ENCODE peak calls at places on chromosome 18, in five cellular contexts. V is SK-N-SH, C is A549, H is HCT116, F is HepG2. I is an unnamed sample.

GRCh38 chr18:5466256-5466655 is 77.5 kb downstream of the EPB41L3 start:
- DNase-seq in V (no peak), C (no peak), H (no peak), F (no peak), I (no peak)

GRCh38 chr18:5546660-5547059 is 2.9 kb upstream of the EPB41L3 start:
- DNase-seq in V (peak; percentile 33), C (peak; percentile 17), H (no peak), F (no peak), I (peak; percentile 62)

GRCh38 chr18:45954070-45954712 is 12.9 kb downstream of the EPG5 start:
- DNase-seq in V (no peak), C (peak; percentile 1), H (peak; percentile 7), F (no peak), I (peak; percentile 95)

GRCh38 chr18:73950116-73950705 is 197.4 kb downstream of the FBXO15 start:
- DNase-seq in V (no peak), C (no peak), H (no peak), F (no peak), I (peak; percentile 50)

GRCh38 chr18:73715228-73715670 is 432.4 kb downstream of the FBXO15 start:
- DNase-seq in V (no peak), C (peak; percentile 12), H (no peak), F (no peak), I (peak; percentile 42)

GRCh38 chr18:45889419-45890059 is 64.1 kb downstream of the SIGLEC15 start:
- DNase-seq in V (no peak), C (no peak), H (no peak), F (no peak), I (no peak)

GRCh38 chr18:58476521-58477210 is 152.2 kb downstream of the ALPK2 start:
- DNase-seq in V (no peak), C (no peak), H (no peak), F (no peak), I (no peak)

GRCh38 chr18:63444567-63444966 is 22.3 kb upstream of the VPS4B start:
- DNase-seq in V (no peak), C (peak; percentile 33), H (no peak), F (no peak), I (peak; percentile 72)

GRCh38 chr18:60891936-60892335 is 441.3 kb upstream of the CDH20 start:
- DNase-seq in V (no peak), C (no peak), H (no peak), F (no peak), I (no peak)

GRCh38 chr18:60894254-60894945 is 438.8 kb upstream of the CDH20 start:
- DNase-seq in V (no peak), C (no peak), H (no peak), F (no peak), I (no peak)

GRCh38 chr18:60892441-60892840 is 440.8 kb upstream of the CDH20 start:
- DNase-seq in V (no peak), C (no peak), H (no peak), F (no peak), I (no peak)

GRCh38 chr18:60893331-60894114 is 439.7 kb upstream of the CDH20 start:
- DNase-seq in V (no peak), C (no peak), H (no peak), F (no peak), I (no peak)

DNA sequence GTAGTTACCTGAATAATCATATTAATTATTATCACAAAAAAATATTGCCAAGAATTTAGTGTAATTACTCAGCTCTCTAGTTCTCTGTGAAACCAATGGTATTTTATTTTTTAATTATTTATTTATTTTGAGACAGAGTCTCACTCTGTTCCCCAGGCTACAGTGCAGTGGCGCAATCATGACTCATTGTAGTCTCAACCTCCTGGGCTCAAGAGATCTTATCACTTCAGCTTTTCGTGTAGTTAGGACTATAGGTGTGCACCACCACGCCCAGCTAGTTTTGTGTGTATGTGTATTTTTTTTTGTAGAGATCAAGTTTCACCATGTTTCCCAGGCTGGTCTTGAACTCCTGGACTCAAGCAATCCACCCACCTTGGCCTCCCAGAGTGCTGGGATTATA is 440.4 kb upstream of the CDH20 start:
- DNase-seq in V (no peak), C (peak; percentile 40), H (peak; percentile 41), F (peak; percentile 45), I (no peak)
- TF ChIP-seq RAD21 in V (no peak), C (no peak), H (no peak), F (no peak), I (no peak)

DNA sequence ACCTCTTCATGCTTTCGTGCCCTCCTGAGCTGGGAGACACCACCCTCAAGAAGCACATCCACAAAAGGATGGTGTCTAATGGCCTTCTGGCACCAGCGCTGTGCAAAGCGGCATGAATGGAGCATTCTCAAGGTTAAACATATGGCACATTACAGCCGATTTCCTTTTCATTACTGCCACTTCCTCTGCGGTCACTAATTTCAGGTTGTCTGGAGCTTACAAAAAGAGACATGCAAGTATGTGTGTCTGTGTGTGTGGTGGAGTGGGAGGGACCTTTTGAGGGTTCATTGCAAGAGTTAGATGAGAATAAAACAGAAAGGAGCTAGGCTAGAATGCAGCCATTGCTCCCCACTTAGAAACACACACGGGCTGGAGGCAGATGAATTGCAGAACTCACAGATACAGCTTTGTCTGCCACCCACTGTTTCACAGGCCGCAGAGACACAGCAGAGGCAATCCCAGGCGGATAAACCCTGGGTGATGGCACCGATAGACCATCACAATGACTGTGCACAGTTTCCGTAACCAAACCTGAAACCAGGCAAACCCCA is 76.0 kb downstream of the TGIF1 start:
- DNase-seq in V (no peak), C (no peak), H (no peak), F (no peak), I (no peak)
- TF ChIP-seq RAD21 in V (no peak), C (no peak), H (no peak), F (no peak), I (no peak)

GRCh38 chr18:48541026-48541746 is 2.4 kb downstream of the CTIF start:
- DNase-seq in V (peak; percentile 76), C (peak; percentile 57), H (no peak), F (no peak), I (peak; percentile 75)
- TF ChIP-seq RAD21 in V (peak; percentile 14), C (no peak), H (no peak), F (peak; percentile 4), I (no peak)

DNA sequence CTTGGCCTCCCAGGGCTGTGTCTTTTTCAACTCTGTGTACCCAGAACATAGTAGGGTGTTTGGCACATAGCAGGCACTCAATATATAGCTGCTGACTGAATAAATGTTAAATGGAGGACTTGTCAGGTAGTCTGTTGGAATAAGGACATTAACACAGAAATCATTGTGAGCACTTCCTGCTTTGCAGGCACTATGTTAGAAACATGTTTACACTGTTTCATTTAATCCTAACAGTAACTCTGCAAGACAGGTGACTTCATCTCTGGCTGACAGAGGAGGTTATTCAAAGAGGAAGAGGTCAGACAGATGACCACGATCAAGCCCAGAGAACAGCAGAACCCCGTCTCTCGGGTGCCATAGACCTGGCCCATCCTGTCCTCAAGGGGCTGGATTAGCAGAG is 28.0 kb upstream of the PIEZO2 start:
- DNase-seq in V (no peak), C (no peak), H (no peak), F (peak; percentile 49), I (no peak)
- TF ChIP-seq RAD21 in V (no peak), C (no peak), H (no peak), F (no peak), I (no peak)

GRCh38 chr18:41378628-41379027 is 576.4 kb upstream of the PIK3C3 start:
- DNase-seq in V (peak; percentile 17), C (peak; percentile 2), H (no peak), F (no peak), I (peak; percentile 70)
- TF ChIP-seq RAD21 in V (peak; percentile 79), C (no peak), H (no peak), F (no peak), I (peak; percentile 82)

GRCh38 chr18:69999671-70000070 is 52.0 kb upstream of the CD226 start:
- DNase-seq in V (no peak), C (no peak), H (no peak), F (no peak), I (no peak)

GRCh38 chr18:70004698-70005097 is 57.0 kb upstream of the CD226 start:
- DNase-seq in V (no peak), C (no peak), H (no peak), F (no peak), I (peak; percentile 35)

GRCh38 chr18:70005580-70005979 is 57.9 kb upstream of the CD226 start:
- DNase-seq in V (no peak), C (no peak), H (no peak), F (peak; percentile 27), I (no peak)
- TF ChIP-seq RAD21 in V (no peak), C (no peak), H (no peak), F (no peak), I (no peak)

DNA sequence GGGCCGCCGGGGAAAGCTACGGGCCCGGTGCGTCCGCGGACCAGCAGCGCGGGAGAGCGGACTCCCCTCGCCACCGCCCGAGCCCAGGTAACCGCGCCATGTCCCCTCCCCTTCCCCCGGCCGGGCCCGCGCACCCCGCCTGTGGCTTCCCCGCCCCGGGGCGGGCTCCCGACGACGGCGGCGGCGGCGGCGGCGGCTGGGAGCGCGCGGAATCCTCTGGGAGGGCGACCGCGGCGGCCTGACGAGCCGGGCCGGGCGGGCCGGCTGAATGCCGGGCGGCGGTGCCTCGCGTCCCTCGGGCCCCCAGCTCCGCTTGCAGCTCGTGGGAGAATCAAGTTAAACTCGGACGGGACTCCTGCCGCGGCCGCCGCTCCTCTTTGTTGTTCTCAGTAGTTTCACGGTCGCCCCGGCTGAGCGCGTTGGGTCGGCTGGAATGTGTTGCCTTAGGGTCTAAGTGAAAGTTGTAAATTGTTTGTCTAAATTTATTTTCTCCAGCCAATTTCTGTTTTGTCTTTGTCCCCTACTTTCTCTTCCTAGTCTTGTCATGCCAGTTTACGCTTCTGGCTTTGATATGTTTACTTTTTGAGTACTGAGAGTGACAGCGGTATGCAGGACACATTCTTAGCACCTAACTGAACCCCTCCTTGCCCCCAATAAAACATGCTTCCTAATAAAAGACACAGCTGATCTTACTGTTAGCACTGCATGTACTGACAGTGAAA is 685 bp downstream of the SMAD4 start:
- DNase-seq in V (peak; percentile 90), C (peak; percentile 45), H (no peak), F (peak; percentile 41), I (peak; percentile 26)
- TF ChIP-seq RAD21 in V (no peak), C (no peak), H (no peak), F (no peak), I (no peak)